ENCODE peak calls at places on chromosomes 12 and 14, in eight cellular contexts. D is A549, X is H1, M is HCT116, O is IMR-90, E is GM12878, Q is HepG2, S is SK-N-SH. N is an unnamed sample.

GRCh38 chr14:29442720-29443119 is 484.9 kb downstream of the PRKD1 start:
- DNase-seq in M (no peak), X (no peak), D (no peak), O (peak), Q (no peak), E (no peak), S (no peak), N (no peak)

GRCh38 chr12:88420460-88420859 is 159.8 kb downstream of the KITLG start:
- DNase-seq in D (peak), O (peak), E (no peak), M (peak), X (no peak), Q (no peak), S (no peak), N (no peak)

GRCh38 chr12:93146278-93146939 is 217.3 kb upstream of the EEA1 start:
- DNase-seq in D (no peak), M (no peak), E (no peak), O (peak), Q (no peak), S (no peak), X (no peak), N (peak)

GRCh38 chr12:93785262-93786010 is 108.3 kb downstream of the CRADD start:
- DNase-seq in X (no peak), E (no peak), D (peak), Q (peak), S (no peak), M (peak), O (peak), N (peak)

GRCh38 chr12:79274571-79275064 is 410.0 kb downstream of the SYT1 start:
- DNase-seq in M (no peak), X (peak), S (no peak), O (no peak), E (no peak), Q (no peak), D (no peak), N (no peak)

GRCh38 chr12:19338405-19338804 is 100.9 kb upstream of the AEBP2 start:
- DNase-seq in Q (peak), D (no peak), M (no peak), X (no peak), O (peak), E (no peak), S (no peak), N (no peak)

GRCh38 chr12:62998454-62998853 is 63.5 kb upstream of the PPM1H start:
- DNase-seq in S (no peak), M (no peak), D (no peak), E (no peak), O (no peak), Q (no peak), X (no peak), N (no peak)

GRCh38 chr14:63672417-63673180 is 30.9 kb upstream of the WDR89 start:
- DNase-seq in S (no peak), D (no peak), M (no peak), E (peak), X (no peak), O (peak), Q (no peak), N (no peak)

GRCh38 chr12:2267624-2268477 is 215.1 kb downstream of the CACNA1C start:
- DNase-seq in S (no peak), E (no peak), O (peak), D (no peak), Q (no peak), M (no peak), X (no peak), N (no peak)

GRCh38 chr14:28097585-28097984 is 669.0 kb upstream of the FOXG1 start:
- DNase-seq in Q (no peak), E (no peak), S (peak), D (no peak), M (no peak), O (no peak), X (no peak), N (no peak)

GRCh38 chr12:121804417-121805111 is 755 bp downstream of the SETD1B start:
- DNase-seq in Q (peak), D (peak), O (no peak), X (no peak), M (no peak), S (peak), E (no peak), N (no peak)

GRCh38 chr14:27006520-27006919 is 408.7 kb upstream of the NOVA1 start:
- DNase-seq in Q (no peak), M (no peak), E (no peak), D (no peak), S (no peak), O (no peak), X (no peak), N (no peak)

GRCh38 chr12:2891240-2892053 is 756 bp downstream of the TULP3 start:
- DNase-seq in X (no peak), Q (peak), O (peak), E (no peak), S (peak), D (peak), M (no peak), N (no peak)

GRCh38 chr12:113208041-113208934 is 13.0 kb upstream of the TPCN1 start:
- DNase-seq in M (no peak), X (no peak), D (no peak), S (no peak), O (peak), Q (no peak), E (peak), N (no peak)

GRCh38 chr12:77786675-77787074 is 44.0 kb upstream of the NAV3 start:
- DNase-seq in M (no peak), Q (no peak), O (no peak), S (no peak), E (no peak), D (no peak), X (no peak), N (no peak)

GRCh38 chr12:8157484-8158198 is 826 bp downstream of the ZNF705A start:
- DNase-seq in X (no peak), E (no peak), M (no peak), D (peak), O (peak), Q (no peak), S (no peak), N (no peak)

GRCh38 chr12:93060071-93060665 is 131.1 kb upstream of the EEA1 start:
- DNase-seq in O (no peak), Q (no peak), X (no peak), D (no peak), E (peak), S (no peak), M (no peak), N (no peak)

GRCh38 chr12:49019120-49019430 is 499 bp upstream of the PRKAG1 start:
- DNase-seq in O (no peak), M (no peak), E (no peak), Q (no peak), X (no peak), S (no peak), D (no peak), N (no peak)

GRCh38 chr14:44720707-44721106 is 213.6 kb upstream of the FSCB start:
- DNase-seq in X (no peak), Q (no peak), M (no peak), D (no peak), S (no peak), E (no peak), O (no peak), N (no peak)

GRCh38 chr14:22466520-22466919 is 122.5 kb downstream of the DAD1 start:
- DNase-seq in D (no peak), E (no peak), Q (no peak), M (no peak), S (no peak), X (no peak), O (peak), N (no peak)

GRCh38 chr12:1741154-1741949 is 50.5 kb downstream of the ADIPOR2 start:
- DNase-seq in E (no peak), S (no peak), X (no peak), M (no peak), Q (peak), D (no peak), O (peak), N (no peak)

GRCh38 chr14:101887219-101887618 is 77.2 kb upstream of the DYNC1H1 start:
- DNase-seq in O (no peak), Q (no peak), X (no peak), M (no peak), D (no peak), E (no peak), S (no peak), N (no peak)

GRCh38 chr12:60335765-60336164 is 739.9 kb downstream of the SLC16A7 start:
- DNase-seq in S (no peak), O (peak), E (no peak), M (peak), D (peak), X (no peak), Q (no peak), N (no peak)

GRCh38 chr12:115866909-115867525 is 410.5 kb downstream of the MED13L start:
- DNase-seq in M (no peak), O (no peak), S (peak), Q (peak), E (no peak), X (no peak), D (peak), N (no peak)

GRCh38 chr12:87687362-87687761 is 341.8 kb downstream of the C12orf50 start:
- DNase-seq in D (peak), O (peak), M (no peak), Q (no peak), S (no peak), E (no peak), X (no peak), N (no peak)

GRCh38 chr12:130137141-130138018 is 24.9 kb upstream of the FZD10 start:
- DNase-seq in S (no peak), X (no peak), O (no peak), Q (no peak), M (no peak), D (peak), E (no peak), N (no peak)

GRCh38 chr12:122861586-122861970 is 26.3 kb downstream of the HIP1R start:
- DNase-seq in X (no peak), D (no peak), S (peak), O (no peak), E (no peak), M (no peak), Q (no peak), N (no peak)

GRCh38 chr12:124279846-124280360 is 15.0 kb upstream of the RFLNA start:
- DNase-seq in D (no peak), M (no peak), X (no peak), S (no peak), E (no peak), Q (no peak), O (no peak), N (no peak)
- TF ChIP-seq RAD21 in D (no peak), M (no peak), X (no peak), S (no peak), E (no peak), Q (no peak), O (no peak), N (no peak)

DNA sequence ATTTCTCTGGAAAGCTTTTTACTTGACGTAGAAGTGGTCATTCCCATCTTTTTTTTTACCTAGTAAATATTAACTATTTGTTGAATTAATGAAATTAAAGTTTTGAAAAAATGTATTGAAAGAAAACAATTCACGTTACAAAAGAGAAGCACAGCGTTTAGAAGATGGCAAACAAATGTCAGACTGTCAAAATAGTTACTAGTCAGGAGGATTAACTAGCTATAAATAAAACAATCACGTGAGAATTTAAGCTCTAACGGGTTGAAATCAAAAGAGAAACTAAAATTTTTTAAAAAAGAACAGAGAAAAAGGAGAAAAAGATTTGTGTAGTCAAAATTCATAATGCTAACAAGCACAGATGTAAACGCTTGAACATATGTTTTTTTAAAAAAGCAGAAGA is 26.4 kb downstream of the DDHD1 start:
- DNase-seq in D (no peak), Q (no peak), S (no peak), M (no peak), E (no peak), O (no peak), X (no peak), N (no peak)
- TF ChIP-seq RAD21 in D (no peak), Q (no peak), S (no peak), M (no peak), E (no peak), O (no peak), X (no peak), N (no peak)

GRCh38 chr14:52741865-52742264 is 11.9 kb downstream of the STYX start:
- DNase-seq in S (no peak), M (no peak), E (no peak), Q (no peak), D (no peak), X (no peak), O (peak), N (no peak)
- TF ChIP-seq RAD21 in S (no peak), M (no peak), E (no peak), Q (no peak), D (no peak), X (no peak), O (no peak), N (no peak)

GRCh38 chr14:77561881-77562280 is 54.6 kb downstream of the SPTLC2 start:
- DNase-seq in Q (no peak), O (no peak), X (no peak), D (no peak), M (no peak), S (no peak), E (no peak), N (no peak)

GRCh38 chr14:77562681-77563080 is 53.8 kb downstream of the SPTLC2 start:
- DNase-seq in O (peak), M (no peak), X (no peak), S (no peak), D (no peak), E (no peak), Q (no peak), N (no peak)

GRCh38 chr14:77570706-77571293 is 45.6 kb downstream of the SPTLC2 start:
- DNase-seq in D (no peak), S (peak), X (no peak), E (no peak), Q (no peak), O (no peak), M (no peak), N (no peak)

GRCh38 chr14:77565289-77566081 is 51.0 kb downstream of the SPTLC2 start:
- DNase-seq in X (no peak), E (no peak), D (no peak), M (no peak), O (peak), S (no peak), Q (no peak), N (no peak)
- TF ChIP-seq RAD21 in X (no peak), E (no peak), D (no peak), M (no peak), O (no peak), S (no peak), Q (no peak), N (no peak)

GRCh38 chr12:91882910-91883309 is 262.7 kb downstream of the BTG1 start:
- DNase-seq in Q (no peak), E (no peak), O (no peak), S (no peak), X (no peak), D (no peak), M (no peak), N (no peak)

GRCh38 chr12:91871751-91872150 is 273.9 kb downstream of the BTG1 start:
- DNase-seq in E (no peak), S (no peak), M (no peak), O (no peak), D (no peak), Q (no peak), X (no peak), N (no peak)

GRCh38 chr12:91874086-91874865 is 271.4 kb downstream of the BTG1 start:
- DNase-seq in E (no peak), X (no peak), D (no peak), S (no peak), M (no peak), O (no peak), Q (no peak), N (no peak)

GRCh38 chr12:91877022-91877421 is 268.6 kb downstream of the BTG1 start:
- DNase-seq in E (peak), S (no peak), Q (no peak), M (no peak), D (no peak), X (no peak), O (peak), N (no peak)

DNA sequence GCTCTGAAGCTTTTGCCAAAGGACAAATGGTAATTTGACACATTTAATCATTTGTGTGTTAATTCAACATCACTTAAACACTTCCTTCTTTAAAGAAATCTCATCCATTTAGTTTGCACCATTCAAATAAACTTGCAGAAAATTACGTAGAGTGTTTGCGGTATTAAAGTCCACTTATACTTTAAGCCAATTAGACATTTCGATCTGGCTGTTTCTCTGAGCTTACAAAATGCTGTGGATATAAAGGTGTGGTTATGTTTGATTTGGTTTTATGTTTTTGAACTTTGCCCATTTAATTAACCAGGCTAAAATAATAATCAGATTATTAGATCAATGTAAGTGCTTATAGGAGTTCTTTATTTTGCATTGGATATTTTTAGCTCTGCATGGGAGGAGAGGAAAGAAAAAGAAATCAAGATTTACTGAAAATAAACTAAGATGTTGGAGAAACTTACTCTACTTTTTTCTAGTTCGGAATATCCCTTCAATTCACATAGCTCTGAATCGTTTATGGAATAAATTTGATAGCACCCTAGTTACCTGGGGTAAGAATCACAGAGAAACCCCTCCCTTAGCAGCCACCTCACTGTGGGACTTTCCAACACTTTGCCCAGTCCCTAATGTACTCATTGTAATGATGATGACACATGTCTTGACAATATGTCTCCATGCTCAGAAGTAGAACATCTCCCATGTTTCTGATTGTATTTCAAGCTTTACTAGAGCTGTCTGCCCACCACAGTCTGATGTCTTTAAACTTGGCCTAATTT is 268.0 kb downstream of the BTG1 start:
- DNase-seq in M (no peak), D (no peak), S (no peak), E (no peak), O (no peak), X (no peak), Q (no peak), N (no peak)
- TF ChIP-seq RAD21 in M (no peak), D (no peak), S (no peak), E (no peak), O (no peak), X (no peak), Q (no peak), N (no peak)

DNA sequence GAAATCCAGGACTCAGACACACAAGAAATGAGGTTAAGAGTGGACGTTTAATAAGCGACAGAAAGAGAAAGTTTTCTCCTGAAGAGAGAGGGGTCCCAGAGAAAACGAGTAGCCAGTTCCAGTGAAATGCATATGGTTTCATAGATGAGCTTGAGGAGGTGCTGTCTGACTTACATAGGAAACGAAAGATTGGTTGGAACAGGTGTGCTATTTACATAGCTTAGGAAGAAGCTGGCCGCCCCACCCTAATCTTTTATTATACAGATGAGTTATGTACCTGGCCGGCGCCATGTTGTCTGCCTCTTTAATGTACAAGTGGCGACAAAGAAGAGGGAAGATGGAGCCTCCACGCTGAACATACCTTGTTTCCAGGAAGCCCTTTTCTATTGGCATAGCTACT is 223.0 kb downstream of the SLC6A15 start:
- DNase-seq in S (no peak), X (no peak), Q (no peak), D (no peak), E (no peak), M (no peak), O (no peak), N (no peak)
- TF ChIP-seq RAD21 in S (no peak), X (no peak), Q (no peak), D (no peak), E (no peak), M (no peak), O (no peak), N (no peak)

GRCh38 chr12:107447336-107447735 is 238.3 kb upstream of the PWP1 start:
- DNase-seq in D (no peak), E (no peak), O (no peak), X (no peak), M (no peak), S (no peak), Q (no peak), N (no peak)

GRCh38 chr12:107446476-107446875 is 239.1 kb upstream of the PWP1 start:
- DNase-seq in D (no peak), O (no peak), E (no peak), X (no peak), M (no peak), Q (no peak), S (no peak), N (no peak)

GRCh38 chr12:107450541-107450940 is 235.1 kb upstream of the PWP1 start:
- DNase-seq in Q (no peak), S (no peak), O (no peak), E (no peak), M (no peak), D (no peak), X (no peak), N (no peak)

GRCh38 chr12:107449891-107450290 is 235.7 kb upstream of the PWP1 start:
- DNase-seq in E (no peak), S (no peak), X (no peak), M (no peak), O (peak), D (no peak), Q (no peak), N (no peak)

GRCh38 chr12:107448198-107448597 is 237.4 kb upstream of the PWP1 start:
- DNase-seq in M (peak), D (peak), O (peak), Q (no peak), E (no peak), X (peak), S (peak), N (peak)
- TF ChIP-seq RAD21 in M (peak), D (peak), O (peak), Q (no peak), E (peak), X (peak), S (peak), N (no peak)

GRCh38 chr14:69106451-69106850 is 46.5 kb downstream of the DCAF5 start:
- DNase-seq in X (no peak), D (no peak), O (no peak), S (no peak), E (no peak), M (no peak), Q (no peak), N (no peak)

GRCh38 chr14:69107407-69108003 is 45.4 kb downstream of the DCAF5 start:
- DNase-seq in D (peak), Q (peak), X (no peak), S (peak), E (peak), M (peak), O (peak), N (peak)

GRCh38 chr14:69105326-69105725 is 47.6 kb downstream of the DCAF5 start:
- DNase-seq in D (no peak), Q (no peak), M (peak), S (no peak), E (no peak), X (no peak), O (peak), N (no peak)

GRCh38 chr14:69108358-69108757 is 44.6 kb downstream of the DCAF5 start:
- DNase-seq in M (no peak), S (no peak), D (no peak), E (no peak), O (no peak), X (no peak), Q (no peak), N (no peak)
- TF ChIP-seq RAD21 in M (no peak), S (no peak), D (no peak), E (no peak), O (no peak), X (no peak), Q (no peak), N (no peak)